ENCODE peak calls at places on chromosomes 4 and X, in six cellular contexts. L, V, D, U, T and F are unnamed samples.

GRCh38 chr4:152045781-152046571 is 285.2 kb upstream of the GATB start:
- DNase-seq in L (no peak), T (peak), V (peak), U (peak), D (peak), F (peak)

GRCh38 chrX:39975094-39975865 is 122.5 kb downstream of the BCOR start:
- DNase-seq in T (peak), L (no peak), U (no peak), D (peak), V (no peak), F (no peak)

GRCh38 chr4:142846105-142846728 is at the start of gene INPP4B:
- DNase-seq in U (no peak), V (peak), T (peak), L (peak), D (peak), F (peak)

GRCh38 chr4:181278941-181279340 is 964.3 kb upstream of the TENM3 start:
- DNase-seq in D (peak), T (no peak), L (no peak), V (no peak), U (no peak), F (no peak)

GRCh38 chr4:52250124-52250523 is 199.0 kb downstream of the SPATA18 start:
- DNase-seq in T (no peak), D (no peak), V (no peak), L (no peak), U (no peak), F (no peak)

GRCh38 chr4:89213382-89213701 is 94.3 kb downstream of the GPRIN3 start:
- DNase-seq in T (no peak), U (no peak), D (no peak), L (no peak), V (no peak), F (no peak)

GRCh38 chr4:87521757-87522374 is 7.3 kb downstream of the SPARCL1 start:
- DNase-seq in T (no peak), D (no peak), U (no peak), V (no peak), L (peak), F (peak)

GRCh38 chr4:71198958-71199357 is 139.9 kb upstream of the SLC4A4 start:
- DNase-seq in T (no peak), D (no peak), L (no peak), V (no peak), U (no peak), F (no peak)

GRCh38 chr4:10311939-10312338 is 145.3 kb downstream of the ZNF518B start:
- DNase-seq in V (no peak), T (no peak), U (no peak), L (no peak), D (no peak), F (no peak)

GRCh38 chr4:128907966-128908365 is 98.5 kb downstream of the JADE1 start:
- DNase-seq in D (no peak), T (no peak), L (no peak), V (no peak), U (no peak), F (no peak)

GRCh38 chr4:1910643-1911042 is 39.5 kb downstream of the NSD2 start:
- DNase-seq in D (peak), L (peak), V (peak), U (peak), T (no peak), F (peak)

GRCh38 chrX:21757960-21758359 is at the start of gene SMPX:
- DNase-seq in U (no peak), D (no peak), T (no peak), V (no peak), L (no peak), F (no peak)

GRCh38 chr4:41514765-41515481 is 23.0 kb upstream of the LIMCH1 start:
- DNase-seq in T (no peak), L (no peak), D (no peak), U (no peak), V (no peak), F (no peak)

GRCh38 chr4:3433138-3433869 is 8.5 kb upstream of the HGFAC start:
- DNase-seq in V (no peak), T (no peak), U (no peak), D (no peak), L (no peak), F (no peak)

GRCh38 chr4:6991771-6992557 is 51.2 kb upstream of the TADA2B start:
- DNase-seq in D (no peak), T (no peak), L (peak), U (no peak), V (no peak), F (peak)

GRCh38 chrX:100494570-100494969 is 84.5 kb upstream of the PCDH19 start:
- DNase-seq in D (no peak), T (no peak), L (no peak), U (no peak), V (no peak), F (no peak)

GRCh38 chr4:1754336-1754735 is 33.0 kb downstream of the TACC3 start:
- DNase-seq in V (no peak), T (no peak), L (no peak), D (no peak), U (no peak), F (no peak)

GRCh38 chr4:141702472-141703182 is 66.2 kb downstream of the IL15 start:
- DNase-seq in V (no peak), L (peak), U (no peak), T (no peak), D (peak), F (no peak)

GRCh38 chrX:71652405-71652804 is 14.9 kb upstream of the LOC101059915 start:
- DNase-seq in L (peak), T (peak), D (peak), U (peak), V (peak), F (peak)

GRCh38 chr4:16329132-16329796 is 103.0 kb upstream of the TAPT1 start:
- DNase-seq in T (no peak), U (no peak), V (no peak), L (peak), D (peak), F (no peak)

GRCh38 chr4:183201331-183201730 is 102.3 kb downstream of the WWC2 start:
- DNase-seq in T (peak), L (peak), D (no peak), V (no peak), U (no peak), F (peak)

GRCh38 chr4:154292589-154292988 is 199.0 kb downstream of the DCHS2 start:
- DNase-seq in D (peak), L (no peak), V (no peak), U (no peak), T (no peak), F (no peak)

GRCh38 chrX:12741416-12741815 is 49.8 kb upstream of the PRPS2 start:
- DNase-seq in D (no peak), T (peak), L (no peak), V (no peak), U (no peak), F (no peak)

GRCh38 chr4:70994387-70995099 is 1.1 kb downstream of the DCK start:
- DNase-seq in V (no peak), D (no peak), L (no peak), U (no peak), T (no peak), F (no peak)

GRCh38 chr4:69860007-69860406 is at the start of gene SULT1E1:
- DNase-seq in U (no peak), L (peak), T (no peak), D (peak), V (no peak), F (no peak)

GRCh38 chrX:150408561-150408960 is 45.4 kb downstream of the MAMLD1 start:
- DNase-seq in U (no peak), D (no peak), T (no peak), V (no peak), L (peak), F (peak)

GRCh38 chrX:150409486-150409885 is 46.4 kb downstream of the MAMLD1 start:
- DNase-seq in L (no peak), U (no peak), D (no peak), V (no peak), T (no peak), F (no peak)

GRCh38 chrX:150411656-150412055 is 48.5 kb downstream of the MAMLD1 start:
- DNase-seq in L (no peak), T (no peak), V (no peak), U (no peak), D (no peak), F (no peak)

GRCh38 chrX:150409964-150410363 is 46.8 kb downstream of the MAMLD1 start:
- DNase-seq in V (no peak), D (peak), U (no peak), L (no peak), T (no peak), F (no peak)

GRCh38 chrX:150410513-150410912 is 47.4 kb downstream of the MAMLD1 start:
- DNase-seq in U (no peak), V (no peak), T (no peak), D (no peak), L (no peak), F (no peak)
- H3K23ac ChIP-seq in U (no peak), V (no peak), T (no peak), D (no peak), L (no peak), F (no peak)

DNA sequence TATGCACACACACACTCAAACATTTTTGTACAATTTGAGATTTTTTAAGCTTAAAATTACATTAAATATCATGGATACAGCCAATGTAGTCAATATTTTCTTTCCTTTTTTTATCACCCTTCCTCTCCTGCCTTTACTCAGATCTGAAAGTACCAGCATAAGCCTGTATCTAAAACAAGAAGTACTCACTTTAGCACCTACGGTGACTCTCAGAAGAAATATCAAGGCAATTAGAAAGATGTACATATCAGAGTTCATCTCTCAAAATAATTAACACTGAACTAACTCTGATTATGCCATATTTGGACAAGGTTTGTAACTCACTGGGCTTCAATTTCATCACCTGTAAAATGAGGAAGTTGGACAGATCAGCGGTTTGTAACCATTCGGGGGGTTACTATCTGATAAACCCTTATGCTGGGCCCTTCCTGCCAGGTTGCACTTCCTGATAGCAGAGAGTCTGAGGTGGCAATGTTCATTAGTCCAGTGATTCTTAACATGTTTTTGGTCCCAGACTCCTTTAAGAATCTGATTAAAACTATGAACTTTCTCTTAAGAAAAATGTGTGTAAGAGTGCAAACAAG is 5.7 kb upstream of the GPR174 start:
- DNase-seq in U (no peak), D (no peak), L (no peak), T (no peak), V (no peak), F (no peak)
- H3K4me3 ChIP-seq in U (no peak), D (no peak), L (no peak), T (no peak), V (no peak), F (no peak)

GRCh38 chr4:4666187-4666586 is 124.3 kb upstream of the STX18 start:
- DNase-seq in V (no peak), T (no peak), D (no peak), U (no peak), L (no peak), F (no peak)

GRCh38 chr4:4659871-4660651 is 118.2 kb upstream of the STX18 start:
- DNase-seq in U (no peak), D (no peak), V (no peak), T (no peak), L (peak), F (peak)

GRCh38 chr4:4664234-4664633 is 122.4 kb upstream of the STX18 start:
- DNase-seq in T (no peak), V (no peak), D (no peak), U (no peak), L (no peak), F (no peak)

GRCh38 chr4:4663028-4663427 is 121.2 kb upstream of the STX18 start:
- DNase-seq in V (no peak), D (no peak), L (peak), T (no peak), U (no peak), F (no peak)

GRCh38 chr4:4662230-4662629 is 120.4 kb upstream of the STX18 start:
- DNase-seq in T (no peak), D (no peak), L (no peak), V (no peak), U (no peak), F (no peak)
- H3K23ac ChIP-seq in T (no peak), D (no peak), L (no peak), V (peak), U (no peak), F (no peak)

GRCh38 chr4:107826427-107826980 is 1.8 kb downstream of the SGMS2 start:
- DNase-seq in U (no peak), D (no peak), T (no peak), L (no peak), V (no peak), F (no peak)
- H3K4me3 ChIP-seq in U (no peak), D (no peak), T (no peak), L (no peak), V (no peak), F (peak)

GRCh38 chr4:184473265-184473514 is 1.2 kb downstream of the IRF2 start:
- DNase-seq in U (peak), T (peak), L (no peak), D (no peak), V (no peak), F (no peak)

GRCh38 chr4:184473515-184474260 is 662 bp downstream of the IRF2 start:
- DNase-seq in T (no peak), V (peak), D (peak), U (peak), L (peak), F (peak)

GRCh38 chr4:184475096-184475461 is 729 bp upstream of the IRF2 start:
- DNase-seq in T (peak), U (no peak), D (peak), V (peak), L (peak), F (peak)

GRCh38 chr4:184472540-184473264 is 1.6 kb downstream of the IRF2 start:
- DNase-seq in D (peak), L (peak), U (peak), V (peak), T (peak), F (peak)

DNA sequence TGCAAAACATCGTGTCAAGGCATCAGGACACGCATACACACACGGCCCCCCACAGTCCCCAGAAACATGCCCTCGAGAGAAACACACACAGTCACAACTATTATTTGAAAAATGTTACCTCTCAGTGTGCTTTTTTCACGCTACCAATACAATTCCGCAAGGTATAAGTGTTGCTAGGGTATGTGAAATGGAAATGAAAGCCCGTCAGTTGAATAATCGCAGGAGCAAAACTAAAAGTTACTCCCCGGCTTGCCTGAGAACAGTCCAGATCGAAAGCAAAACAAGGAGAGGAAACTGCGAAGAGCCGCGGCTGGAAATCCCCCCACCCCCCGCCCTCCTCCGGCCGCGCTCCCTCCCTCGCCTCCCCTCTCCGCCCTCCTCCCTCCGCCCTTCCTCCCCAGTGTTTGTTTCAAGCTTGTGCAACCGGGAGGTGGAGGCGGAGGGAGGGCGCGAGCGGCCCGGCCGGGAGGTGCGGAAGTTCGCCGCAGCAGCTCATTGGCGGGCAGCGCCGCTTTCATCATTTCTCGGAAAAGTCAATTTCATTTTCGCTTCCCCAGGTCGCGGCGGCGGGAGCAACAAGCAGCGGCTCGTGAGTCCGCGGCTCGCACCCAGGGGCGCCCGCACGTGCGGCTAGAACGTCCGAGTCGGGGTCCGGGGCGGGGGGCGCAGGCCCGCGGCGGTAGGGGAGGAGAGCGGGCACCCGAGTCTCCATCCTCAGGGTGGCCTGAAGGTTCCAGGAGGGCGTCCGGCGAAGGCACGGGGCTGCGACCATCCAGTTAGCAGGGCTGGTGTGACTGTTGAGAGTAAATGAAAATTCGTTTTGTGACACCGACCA is at the start of gene IRF2:
- DNase-seq in T (peak), U (peak), V (peak), D (peak), L (peak), F (peak)
- H3K23ac ChIP-seq in T (no peak), U (no peak), V (peak), D (peak), L (peak), F (peak)

DNA sequence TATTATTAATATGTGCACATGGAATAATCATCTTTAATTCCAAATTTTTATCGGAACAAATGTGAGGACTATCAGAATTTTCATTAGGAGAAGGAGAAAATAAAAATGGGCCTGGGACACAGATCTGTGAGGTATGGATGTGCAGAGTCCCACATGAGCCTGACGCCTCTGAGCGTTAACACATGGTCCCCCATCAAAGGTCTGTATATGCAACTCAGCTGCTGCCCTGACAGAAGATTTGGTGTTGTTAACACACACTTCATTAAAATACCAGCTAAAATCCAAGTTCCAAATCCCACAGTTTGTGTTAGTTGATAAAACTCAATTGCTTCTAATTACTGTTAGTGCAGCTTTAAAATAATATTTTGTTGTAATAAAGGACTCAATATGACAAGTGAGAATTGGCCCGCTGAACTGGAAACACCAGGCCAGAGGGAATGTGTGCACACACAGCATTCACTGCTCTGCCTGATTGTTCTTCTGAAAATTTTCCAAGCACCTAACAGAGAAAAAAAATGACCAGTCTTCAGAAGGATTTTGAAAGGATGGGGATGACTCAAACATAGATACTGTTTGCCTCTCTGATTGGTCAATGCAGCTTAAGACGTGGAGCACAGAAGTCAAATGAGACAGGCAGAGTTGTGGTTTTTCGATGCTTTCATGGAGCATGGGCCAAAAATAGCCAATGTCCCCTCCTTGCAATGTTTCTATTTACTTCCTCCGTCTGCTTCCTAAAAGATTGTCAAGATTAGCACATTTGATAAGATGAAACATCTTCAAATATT is 266.6 kb downstream of the NKX6-1 start:
- DNase-seq in V (no peak), L (no peak), U (no peak), D (no peak), T (no peak), F (no peak)
- H3K4me3 ChIP-seq in V (no peak), L (no peak), U (no peak), D (no peak), T (no peak), F (no peak)